ENCODE peak calls at places on chromosomes 4 and X, in nine cellular contexts. R, I, C, J, Z, U, G, X and Q are unnamed samples.

GRCh38 chrX:57227691-57228090 is 58.8 kb upstream of the FAAH2 start:
- DNase-seq in R (no peak), I (no peak), C (no peak), J (no peak), Z (no peak), U (no peak), G (no peak), X (no peak), Q (no peak)

GRCh38 chr4:88938138-88938537 is 118.8 kb downstream of the FAM13A start:
- DNase-seq in R (no peak), I (no peak), C (peak; percentile 80), J (no peak), Z (peak; percentile 87), U (no peak), G (no peak), X (peak; percentile 96), Q (no peak)

GRCh38 chrX:140733766-140734342 is 24.3 kb downstream of the LINC00632 start:
- DNase-seq in R (no peak), I (peak; percentile 23), C (peak; percentile 13), J (no peak), Z (peak; percentile 66), U (no peak), G (no peak), X (peak; percentile 56), Q (no peak)

GRCh38 chr4:128424524-128425195 is 137.0 kb upstream of the PGRMC2 start:
- DNase-seq in R (no peak), I (no peak), C (peak; percentile 21), J (no peak), Z (peak; percentile 76), U (no peak), G (no peak), X (peak; percentile 53), Q (no peak)

GRCh38 chrX:41561045-41561444 is 113.9 kb downstream of the NYX start:
- DNase-seq in R (no peak), I (peak; percentile 16), C (peak; percentile 52), J (no peak), Z (peak; percentile 83), U (no peak), G (no peak), X (peak; percentile 82), Q (no peak)

GRCh38 chr4:124658795-124659194 is 53.7 kb downstream of the ANKRD50 start:
- DNase-seq in R (no peak), I (no peak), C (no peak), J (no peak), Z (no peak), U (no peak), G (no peak), X (no peak), Q (no peak)

GRCh38 chr4:119046263-119046662 is 89.4 kb upstream of the MYOZ2 start:
- DNase-seq in R (no peak), I (peak; percentile 73), C (no peak), J (peak; percentile 58), Z (peak; percentile 25), U (peak; percentile 75), G (peak; percentile 62), X (peak; percentile 53), Q (no peak)

GRCh38 chrX:68997461-68997860 is 167.8 kb downstream of the PJA1 start:
- DNase-seq in R (no peak), I (no peak), C (no peak), J (no peak), Z (no peak), U (no peak), G (no peak), X (no peak), Q (peak; percentile 17)

GRCh38 chr4:145782756-145783155 is 102.8 kb downstream of the C4orf51 start:
- DNase-seq in R (no peak), I (no peak), C (no peak), J (no peak), Z (no peak), U (no peak), G (no peak), X (no peak), Q (no peak)

GRCh38 chr4:114108869-114109268 is 129.4 kb upstream of the ARSJ start:
- DNase-seq in R (no peak), I (no peak), C (no peak), J (no peak), Z (peak; percentile 10), U (no peak), G (no peak), X (peak; percentile 73), Q (no peak)

GRCh38 chr4:76441881-76442280 is 6.9 kb downstream of the SHROOM3 start:
- DNase-seq in R (no peak), I (no peak), C (no peak), J (no peak), Z (no peak), U (no peak), G (no peak), X (no peak), Q (no peak)

GRCh38 chr4:26803462-26803861 is 57.2 kb upstream of the STIM2 start:
- DNase-seq in R (no peak), I (no peak), C (no peak), J (no peak), Z (no peak), U (no peak), G (no peak), X (peak; percentile 71), Q (no peak)

GRCh38 chrX:22395372-22395771 is 122.7 kb downstream of the CBLL2 start:
- DNase-seq in R (no peak), I (no peak), C (no peak), J (no peak), Z (peak; percentile 22), U (no peak), G (no peak), X (peak; percentile 22), Q (no peak)

GRCh38 chr4:87541521-87541920 is 12.3 kb upstream of the SPARCL1 start:
- DNase-seq in R (no peak), I (no peak), C (no peak), J (no peak), Z (no peak), U (no peak), G (no peak), X (no peak), Q (no peak)

GRCh38 chrX:42536286-42536685 is 241.7 kb downstream of the PPP1R2C start:
- DNase-seq in R (no peak), I (no peak), C (no peak), J (no peak), Z (no peak), U (no peak), G (no peak), X (no peak), Q (no peak)

GRCh38 chr4:97590266-97590665 is 553.0 kb downstream of the STPG2 start:
- DNase-seq in R (no peak), I (no peak), C (no peak), J (no peak), Z (no peak), U (no peak), G (no peak), X (no peak), Q (no peak)

GRCh38 chrX:82087699-82088098 is 885.8 kb downstream of the SH3BGRL start:
- DNase-seq in R (no peak), I (peak; percentile 19), C (no peak), J (no peak), Z (no peak), U (no peak), G (no peak), X (no peak), Q (no peak)

GRCh38 chr4:54282837-54283236 is 53.7 kb downstream of the PDGFRA start:
- DNase-seq in R (no peak), I (no peak), C (no peak), J (no peak), Z (no peak), U (no peak), G (no peak), X (no peak), Q (no peak)

GRCh38 chr4:153647975-153648374 is 36.1 kb upstream of the TLR2 start:
- DNase-seq in R (no peak), I (no peak), C (no peak), J (no peak), Z (no peak), U (no peak), G (no peak), X (no peak), Q (no peak)

GRCh38 chr4:153649572-153649991 is 34.5 kb upstream of the TLR2 start:
- DNase-seq in R (no peak), I (no peak), C (no peak), J (no peak), Z (no peak), U (no peak), G (no peak), X (peak; percentile 48), Q (no peak)

GRCh38 chr4:153641532-153641931 is 42.5 kb upstream of the TLR2 start:
- DNase-seq in R (no peak), I (no peak), C (no peak), J (no peak), Z (no peak), U (no peak), G (no peak), X (no peak), Q (no peak)

GRCh38 chr4:153643406-153644016 is 40.6 kb upstream of the TLR2 start:
- DNase-seq in R (no peak), I (no peak), C (no peak), J (no peak), Z (peak; percentile 42), U (no peak), G (no peak), X (peak; percentile 46), Q (no peak)

GRCh38 chr4:153645183-153645582 is 38.9 kb upstream of the TLR2 start:
- DNase-seq in R (no peak), I (no peak), C (no peak), J (no peak), Z (no peak), U (no peak), G (no peak), X (no peak), Q (no peak)
- TF ChIP-seq CTCF in R (no peak), I (no peak), C (peak; percentile 30), J (no peak), Z (peak; percentile 33), U (peak; percentile 19), G (no peak), X (no peak), Q (peak; percentile 27)

GRCh38 chrX:107775000-107775733 is 420 bp downstream of the TSC22D3 start:
- DNase-seq in R (peak; percentile 16), I (peak; percentile 18), C (no peak), J (no peak), Z (no peak), U (no peak), G (no peak), X (no peak), Q (no peak)
- TF ChIP-seq CTCF in R (no peak), I (no peak), C (no peak), J (no peak), Z (no peak), U (no peak), G (no peak), X (no peak), Q (peak; percentile 33)

GRCh38 chr4:111602848-111603247 is 542.4 kb upstream of the FAM241A start:
- DNase-seq in R (no peak), I (no peak), C (no peak), J (no peak), Z (peak; percentile 19), U (no peak), G (no peak), X (peak; percentile 60), Q (no peak)
- TF ChIP-seq CTCF in R (no peak), I (no peak), C (peak; percentile 37), J (no peak), Z (peak; percentile 20), U (no peak), G (no peak), X (peak; percentile 22), Q (no peak)

DNA sequence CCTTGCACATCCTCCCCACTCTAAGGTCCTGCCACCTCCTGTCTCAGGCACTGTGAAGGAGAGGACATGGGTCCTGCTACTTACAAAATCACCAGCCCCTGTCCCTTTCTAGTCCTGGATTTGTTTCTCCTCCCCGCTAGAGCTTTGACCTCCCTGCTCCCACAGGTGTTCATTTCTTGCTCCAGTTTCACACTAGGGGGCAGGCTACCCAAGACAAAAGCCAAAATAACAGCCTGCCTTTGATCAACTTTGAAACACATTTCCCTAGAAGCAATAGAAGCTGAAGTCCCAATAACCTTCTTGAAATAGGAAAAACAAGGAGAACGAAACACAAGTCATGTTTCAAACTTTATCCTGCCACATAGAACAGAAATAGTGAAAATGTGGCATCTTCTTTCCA is 164.4 kb downstream of the QDPR start:
- DNase-seq in R (no peak), I (no peak), C (no peak), J (no peak), Z (peak; percentile 57), U (no peak), G (no peak), X (peak; percentile 34), Q (no peak)
- TF ChIP-seq CTCF in R (no peak), I (peak; percentile 21), C (peak; percentile 75), J (peak; percentile 31), Z (peak; percentile 60), U (peak; percentile 57), G (peak; percentile 55), X (peak; percentile 62), Q (peak; percentile 34)